ENCODE peak calls at places on chromosomes 11 and 22, in nine cellular contexts. P is CD8-positive, alpha-beta T cell; Z is hepatocyte; U is heart right ventricle; M is tibial nerve; L is spleen; R is aorta; D is neuronal stem cell; O is endodermal cell. G is an unnamed sample.

GRCh38 chr11:32437406-32438345 is 2.3 kb upstream of the WT1 start:
- DNase-seq in P (no peak), Z (no peak), U (no peak), M (no peak), L (peak; percentile 66), R (no peak), D (no peak), O (peak; percentile 84), G (no peak)

GRCh38 chr11:27718853-27719574 is 18.8 kb upstream of the BDNF start:
- DNase-seq in P (no peak), Z (peak; percentile 72), U (peak; percentile 32), M (no peak), L (no peak), R (peak; percentile 78), D (peak; percentile 70), O (peak; percentile 90), G (no peak)

GRCh38 chr11:115905331-115905730 is 401.1 kb upstream of the CADM1 start:
- DNase-seq in P (no peak), Z (no peak), U (no peak), M (no peak), L (no peak), R (no peak), D (no peak), O (no peak), G (no peak)

GRCh38 chr11:72613977-72614376 is 60.2 kb downstream of the PDE2A start:
- DNase-seq in P (no peak), Z (no peak), U (peak; percentile 26), M (no peak), L (peak; percentile 93), R (no peak), D (no peak), O (no peak), G (no peak)

GRCh38 chr22:27987557-27987956 is 68.5 kb upstream of the PITPNB start:
- DNase-seq in P (no peak), Z (no peak), U (no peak), M (no peak), L (no peak), R (no peak), D (no peak), O (peak; percentile 46), G (no peak)

GRCh38 chr11:24386551-24387404 is 110.1 kb upstream of the LUZP2 start:
- DNase-seq in P (no peak), Z (peak; percentile 39), U (no peak), M (no peak), L (no peak), R (no peak), D (no peak), O (peak; percentile 53), G (peak; percentile 4)

GRCh38 chr11:120601566-120601965 is 90.0 kb downstream of the GRIK4 start:
- DNase-seq in P (no peak), Z (no peak), U (no peak), M (no peak), L (no peak), R (no peak), D (no peak), O (no peak), G (no peak)

GRCh38 chr22:19179472-19180048 is 1.0 kb upstream of the SLC25A1 start:
- DNase-seq in P (peak; percentile 29), Z (peak; percentile 92), U (peak; percentile 70), M (peak; percentile 55), L (peak; percentile 90), R (peak; percentile 89), D (peak; percentile 72), O (peak; percentile 92), G (peak; percentile 85)

GRCh38 chr11:96234866-96235441 is 108.0 kb downstream of the MAML2 start:
- DNase-seq in P (no peak), Z (no peak), U (no peak), M (no peak), L (no peak), R (no peak), D (no peak), O (no peak), G (no peak)

GRCh38 chr22:47165998-47166397 is 403.5 kb downstream of the TBC1D22A start:
- DNase-seq in P (no peak), Z (no peak), U (no peak), M (peak; percentile 1), L (peak; percentile 22), R (peak; percentile 47), D (no peak), O (peak; percentile 24), G (no peak)

GRCh38 chr11:57551941-57552340 is 14.5 kb downstream of the SMTNL1 start:
- DNase-seq in P (no peak), Z (no peak), U (no peak), M (no peak), L (no peak), R (no peak), D (no peak), O (no peak), G (no peak)

GRCh38 chr22:46923394-46923793 is 160.9 kb downstream of the TBC1D22A start:
- DNase-seq in P (no peak), Z (no peak), U (no peak), M (no peak), L (no peak), R (no peak), D (no peak), O (no peak), G (no peak)

GRCh38 chr11:120778692-120779490 is 245.0 kb upstream of the TBCEL start:
- DNase-seq in P (no peak), Z (no peak), U (no peak), M (no peak), L (peak; percentile 68), R (no peak), D (no peak), O (peak; percentile 72), G (no peak)

GRCh38 chr11:75577198-75577597 is 15.1 kb downstream of the SERPINH1 start:
- DNase-seq in P (peak; percentile 74), Z (peak; percentile 80), U (peak; percentile 74), M (peak; percentile 40), L (no peak), R (peak; percentile 89), D (no peak), O (peak; percentile 88), G (no peak)

GRCh38 chr22:24117942-24118341 is 63.3 kb upstream of the SUSD2 start:
- DNase-seq in P (no peak), Z (no peak), U (no peak), M (no peak), L (no peak), R (no peak), D (no peak), O (peak; percentile 76), G (no peak)

GRCh38 chr11:58945663-58946062 is 6.4 kb downstream of the GLYATL1 start:
- DNase-seq in P (no peak), Z (no peak), U (no peak), M (no peak), L (no peak), R (no peak), D (no peak), O (no peak), G (no peak)
- H3K27ac ChIP-seq in P (no peak overlapping the region), Z (no peak overlapping the region), U (no peak overlapping the region), M (no peak overlapping the region), L (no peak overlapping the region), R (no peak overlapping the region), D (no peak overlapping the region), O (no peak overlapping the region), G (no peak overlapping the region)

GRCh38 chr11:12389676-12390075 is 12.3 kb downstream of the PARVA start:
- DNase-seq in P (no peak), Z (no peak), U (no peak), M (no peak), L (no peak), R (no peak), D (no peak), O (no peak), G (no peak)
- H3K4me1 ChIP-seq in P (no peaks in the 10 kb centered on the region), Z (peaks cover 49% of the 10 kb centered on the region), U (peaks cover 73% of the 10 kb centered on the region), M (no peaks in the 10 kb centered on the region), L (no peaks in the 10 kb centered on the region), R (peaks cover 10% of the 10 kb centered on the region), D (peaks cover 8% of the 10 kb centered on the region), O (peaks cover 10% of the 10 kb centered on the region), G (no peaks in the 10 kb centered on the region)

DNA sequence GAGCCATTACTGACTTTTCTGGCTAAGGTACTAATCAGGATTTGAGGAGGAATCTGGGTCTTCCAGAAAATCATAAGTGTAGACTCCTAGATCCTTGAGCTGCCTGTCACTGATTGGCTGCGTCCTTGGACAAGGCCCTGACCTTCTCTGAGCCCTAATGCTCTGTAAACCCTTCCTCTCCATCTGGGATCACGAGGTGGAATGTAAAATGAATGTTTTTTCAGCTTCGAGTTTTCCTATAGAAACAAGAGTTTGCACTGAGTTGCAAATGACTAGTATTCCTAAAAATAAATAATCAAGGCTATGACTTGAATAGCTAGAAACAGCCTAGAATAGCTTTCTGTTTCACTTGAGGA is 1.1 kb upstream of the DIXDC1 start:
- DNase-seq in P (no peak), Z (no peak), U (no peak), M (no peak), L (no peak), R (no peak), D (no peak), O (peak; percentile 39), G (no peak)
- H3K27ac ChIP-seq in P (no peak overlapping the region), Z (peak overlapping the region; percentile 84), U (peak overlapping the region; percentile 80), M (peak overlapping the region; percentile 95), L (no peak overlapping the region), R (peak overlapping the region; percentile 6), D (no peak overlapping the region), O (no peak overlapping the region), G (peak overlapping the region; percentile 33)

GRCh38 chr22:42768385-42769035 is 47.8 kb upstream of the A4GALT start:
- DNase-seq in P (no peak), Z (peak; percentile 4), U (no peak), M (no peak), L (no peak), R (no peak), D (no peak), O (no peak), G (no peak)

GRCh38 chr22:42769238-42769573 is 48.5 kb upstream of the A4GALT start:
- DNase-seq in P (no peak), Z (no peak), U (no peak), M (no peak), L (no peak), R (no peak), D (no peak), O (no peak), G (no peak)

GRCh38 chr22:42763965-42764480 is 43.4 kb upstream of the A4GALT start:
- DNase-seq in P (no peak), Z (no peak), U (no peak), M (no peak), L (no peak), R (peak; percentile 81), D (no peak), O (no peak), G (no peak)

GRCh38 chr22:42764895-42765363 is 44.3 kb upstream of the A4GALT start:
- DNase-seq in P (no peak), Z (peak; percentile 3), U (no peak), M (no peak), L (no peak), R (no peak), D (no peak), O (no peak), G (no peak)

GRCh38 chr22:42766860-42767259 is 46.2 kb upstream of the A4GALT start:
- DNase-seq in P (no peak), Z (no peak), U (no peak), M (no peak), L (no peak), R (no peak), D (no peak), O (no peak), G (no peak)
- H3K4me1 ChIP-seq in P (no peaks in the 10 kb centered on the region), Z (peaks cover 8% of the 10 kb centered on the region), U (peaks cover 21% of the 10 kb centered on the region), M (no peaks in the 10 kb centered on the region), L (peaks cover 28% of the 10 kb centered on the region), R (no peaks in the 10 kb centered on the region), D (no peaks in the 10 kb centered on the region), O (no peaks in the 10 kb centered on the region), G (no peaks in the 10 kb centered on the region)